ENCODE peak calls at places on chromosomes 1 and 21, in nine cellular contexts. One of them, this sample, is unnamed.
A peak's percentile ranks its signal among the peaks of the same experiment; 100 is the strongest.

GRCh38 chr1:29396438-29397255 is 160.3 kb downstream of the PTPRU start:
- DNase-seq in activated CD4-positive, alpha-beta T cell treated with anti-CD3 and anti-CD28 coated beads, Interleukin-2, amount 50 U/mL, for 4 hours: no peak
- DNase-seq in endothelial cell: no peak
- DNase-seq in GM04503: no peak
- DNase-seq in hippocampal formation: no peak
- DNase-seq in GM19239: no peak
- DNase-seq in stimulated activated CD4-positive, alpha-beta T cell treated with anti-CD3 and anti-CD28 coated beads, TNF-alpha, amount 100 ng/mL, for 24 hours: no peak
- DNase-seq in ELR: peak; percentile 25
- DNase-seq in activated T-cell treated with anti-CD3 and anti-CD28 coated beads, Interleukin-2, amount 50 U/mL, for 4 hours: no peak
- DNase-seq in this sample: no peak

GRCh38 chr1:196535727-196536126 is 72.5 kb downstream of the KCNT2 start:
- DNase-seq in ELR: peak; percentile 66
- DNase-seq in activated CD4-positive, alpha-beta T cell treated with anti-CD3 and anti-CD28 coated beads, Interleukin-2, amount 50 U/mL, for 4 hours: no peak
- DNase-seq in endothelial cell: no peak
- DNase-seq in activated T-cell treated with anti-CD3 and anti-CD28 coated beads, Interleukin-2, amount 50 U/mL, for 4 hours: no peak
- DNase-seq in GM19239: no peak
- DNase-seq in hippocampal formation: no peak
- DNase-seq in stimulated activated CD4-positive, alpha-beta T cell treated with anti-CD3 and anti-CD28 coated beads, TNF-alpha, amount 100 ng/mL, for 24 hours: no peak
- DNase-seq in GM04503: no peak
- DNase-seq in this sample: peak; percentile 37

GRCh38 chr1:37533317-37534093 is 18.9 kb upstream of the MEAF6 start:
- DNase-seq in endothelial cell: no peak
- DNase-seq in stimulated activated CD4-positive, alpha-beta T cell treated with anti-CD3 and anti-CD28 coated beads, TNF-alpha, amount 100 ng/mL, for 24 hours: no peak
- DNase-seq in GM04503: no peak
- DNase-seq in GM19239: no peak
- DNase-seq in activated CD4-positive, alpha-beta T cell treated with anti-CD3 and anti-CD28 coated beads, Interleukin-2, amount 50 U/mL, for 4 hours: no peak
- DNase-seq in activated T-cell treated with anti-CD3 and anti-CD28 coated beads, Interleukin-2, amount 50 U/mL, for 4 hours: no peak
- DNase-seq in hippocampal formation: no peak
- DNase-seq in ELR: peak; percentile 36
- DNase-seq in this sample: no peak

GRCh38 chr1:3197781-3198316 is 128.8 kb downstream of the PRDM16 start:
- DNase-seq in activated CD4-positive, alpha-beta T cell treated with anti-CD3 and anti-CD28 coated beads, Interleukin-2, amount 50 U/mL, for 4 hours: no peak
- DNase-seq in endothelial cell: no peak
- DNase-seq in GM04503: no peak
- DNase-seq in GM19239: no peak
- DNase-seq in ELR: no peak
- DNase-seq in stimulated activated CD4-positive, alpha-beta T cell treated with anti-CD3 and anti-CD28 coated beads, TNF-alpha, amount 100 ng/mL, for 24 hours: no peak
- DNase-seq in hippocampal formation: no peak
- DNase-seq in activated T-cell treated with anti-CD3 and anti-CD28 coated beads, Interleukin-2, amount 50 U/mL, for 4 hours: no peak
- DNase-seq in this sample: no peak

GRCh38 chr1:22711591-22712501 is 1.2 kb downstream of the EPHB2 start:
- DNase-seq in ELR: peak; percentile 50
- DNase-seq in stimulated activated CD4-positive, alpha-beta T cell treated with anti-CD3 and anti-CD28 coated beads, TNF-alpha, amount 100 ng/mL, for 24 hours: no peak
- DNase-seq in activated T-cell treated with anti-CD3 and anti-CD28 coated beads, Interleukin-2, amount 50 U/mL, for 4 hours: no peak
- DNase-seq in endothelial cell: peak; percentile 24
- DNase-seq in GM04503: no peak
- DNase-seq in GM19239: peak; percentile 35
- DNase-seq in hippocampal formation: no peak
- DNase-seq in activated CD4-positive, alpha-beta T cell treated with anti-CD3 and anti-CD28 coated beads, Interleukin-2, amount 50 U/mL, for 4 hours: no peak
- DNase-seq in this sample: peak; percentile 29

GRCh38 chr1:61140778-61141177 is 58.4 kb downstream of the NFIA start:
- DNase-seq in hippocampal formation: no peak
- DNase-seq in ELR: no peak
- DNase-seq in stimulated activated CD4-positive, alpha-beta T cell treated with anti-CD3 and anti-CD28 coated beads, TNF-alpha, amount 100 ng/mL, for 24 hours: no peak
- DNase-seq in endothelial cell: no peak
- DNase-seq in GM19239: no peak
- DNase-seq in activated CD4-positive, alpha-beta T cell treated with anti-CD3 and anti-CD28 coated beads, Interleukin-2, amount 50 U/mL, for 4 hours: no peak
- DNase-seq in GM04503: no peak
- DNase-seq in activated T-cell treated with anti-CD3 and anti-CD28 coated beads, Interleukin-2, amount 50 U/mL, for 4 hours: no peak
- DNase-seq in this sample: no peak

GRCh38 chr1:198823626-198824025 is 184.8 kb downstream of the PTPRC start:
- DNase-seq in ELR: no peak
- DNase-seq in endothelial cell: no peak
- DNase-seq in GM19239: no peak
- DNase-seq in stimulated activated CD4-positive, alpha-beta T cell treated with anti-CD3 and anti-CD28 coated beads, TNF-alpha, amount 100 ng/mL, for 24 hours: no peak
- DNase-seq in activated CD4-positive, alpha-beta T cell treated with anti-CD3 and anti-CD28 coated beads, Interleukin-2, amount 50 U/mL, for 4 hours: no peak
- DNase-seq in hippocampal formation: no peak
- DNase-seq in GM04503: no peak
- DNase-seq in activated T-cell treated with anti-CD3 and anti-CD28 coated beads, Interleukin-2, amount 50 U/mL, for 4 hours: no peak
- DNase-seq in this sample: no peak

GRCh38 chr1:235124111-235124510 is 4.5 kb downstream of the TOMM20 start:
- DNase-seq in endothelial cell: no peak
- DNase-seq in GM04503: no peak
- DNase-seq in activated CD4-positive, alpha-beta T cell treated with anti-CD3 and anti-CD28 coated beads, Interleukin-2, amount 50 U/mL, for 4 hours: no peak
- DNase-seq in hippocampal formation: no peak
- DNase-seq in ELR: no peak
- DNase-seq in stimulated activated CD4-positive, alpha-beta T cell treated with anti-CD3 and anti-CD28 coated beads, TNF-alpha, amount 100 ng/mL, for 24 hours: no peak
- DNase-seq in activated T-cell treated with anti-CD3 and anti-CD28 coated beads, Interleukin-2, amount 50 U/mL, for 4 hours: no peak
- DNase-seq in GM19239: no peak
- DNase-seq in this sample: no peak

GRCh38 chr1:226838456-226838855 is 32.0 kb upstream of the PSEN2 start:
- DNase-seq in endothelial cell: no peak
- DNase-seq in GM04503: no peak
- DNase-seq in GM19239: no peak
- DNase-seq in activated CD4-positive, alpha-beta T cell treated with anti-CD3 and anti-CD28 coated beads, Interleukin-2, amount 50 U/mL, for 4 hours: no peak
- DNase-seq in ELR: no peak
- DNase-seq in activated T-cell treated with anti-CD3 and anti-CD28 coated beads, Interleukin-2, amount 50 U/mL, for 4 hours: no peak
- DNase-seq in hippocampal formation: no peak
- DNase-seq in stimulated activated CD4-positive, alpha-beta T cell treated with anti-CD3 and anti-CD28 coated beads, TNF-alpha, amount 100 ng/mL, for 24 hours: no peak
- DNase-seq in this sample: no peak

GRCh38 chr21:34690041-34690792 is 21.4 kb downstream of the CLIC6 start:
- DNase-seq in endothelial cell: no peak
- DNase-seq in activated T-cell treated with anti-CD3 and anti-CD28 coated beads, Interleukin-2, amount 50 U/mL, for 4 hours: no peak
- DNase-seq in hippocampal formation: no peak
- DNase-seq in GM04503: no peak
- DNase-seq in GM19239: no peak
- DNase-seq in ELR: no peak
- DNase-seq in activated CD4-positive, alpha-beta T cell treated with anti-CD3 and anti-CD28 coated beads, Interleukin-2, amount 50 U/mL, for 4 hours: no peak
- DNase-seq in stimulated activated CD4-positive, alpha-beta T cell treated with anti-CD3 and anti-CD28 coated beads, TNF-alpha, amount 100 ng/mL, for 24 hours: no peak
- DNase-seq in this sample: peak; percentile 23

GRCh38 chr21:17446737-17447136 is 66.1 kb upstream of the CXADR start:
- DNase-seq in stimulated activated CD4-positive, alpha-beta T cell treated with anti-CD3 and anti-CD28 coated beads, TNF-alpha, amount 100 ng/mL, for 24 hours: no peak
- DNase-seq in GM04503: no peak
- DNase-seq in endothelial cell: no peak
- DNase-seq in ELR: no peak
- DNase-seq in GM19239: no peak
- DNase-seq in activated T-cell treated with anti-CD3 and anti-CD28 coated beads, Interleukin-2, amount 50 U/mL, for 4 hours: no peak
- DNase-seq in hippocampal formation: no peak
- DNase-seq in activated CD4-positive, alpha-beta T cell treated with anti-CD3 and anti-CD28 coated beads, Interleukin-2, amount 50 U/mL, for 4 hours: no peak
- DNase-seq in this sample: no peak

GRCh38 chr1:188937965-188938551 is 1539.6 kb downstream of the BRINP3 start:
- DNase-seq in ELR: peak; percentile 46
- DNase-seq in endothelial cell: peak; percentile 8
- DNase-seq in activated T-cell treated with anti-CD3 and anti-CD28 coated beads, Interleukin-2, amount 50 U/mL, for 4 hours: no peak
- DNase-seq in activated CD4-positive, alpha-beta T cell treated with anti-CD3 and anti-CD28 coated beads, Interleukin-2, amount 50 U/mL, for 4 hours: no peak
- DNase-seq in hippocampal formation: no peak
- DNase-seq in stimulated activated CD4-positive, alpha-beta T cell treated with anti-CD3 and anti-CD28 coated beads, TNF-alpha, amount 100 ng/mL, for 24 hours: no peak
- DNase-seq in GM19239: no peak
- DNase-seq in GM04503: no peak
- DNase-seq in this sample: peak; percentile 43

GRCh38 chr1:94737124-94737998 is 82.8 kb upstream of the SLC44A3 start:
- DNase-seq in endothelial cell: no peak
- DNase-seq in activated T-cell treated with anti-CD3 and anti-CD28 coated beads, Interleukin-2, amount 50 U/mL, for 4 hours: no peak
- DNase-seq in GM19239: no peak
- DNase-seq in GM04503: no peak
- DNase-seq in stimulated activated CD4-positive, alpha-beta T cell treated with anti-CD3 and anti-CD28 coated beads, TNF-alpha, amount 100 ng/mL, for 24 hours: no peak
- DNase-seq in activated CD4-positive, alpha-beta T cell treated with anti-CD3 and anti-CD28 coated beads, Interleukin-2, amount 50 U/mL, for 4 hours: no peak
- DNase-seq in ELR: peak; percentile 58
- DNase-seq in hippocampal formation: no peak
- DNase-seq in this sample: peak; percentile 37

GRCh38 chr1:180243517-180244221 is 13.6 kb downstream of the LHX4 start:
- DNase-seq in GM04503: no peak
- DNase-seq in ELR: peak; percentile 46
- DNase-seq in endothelial cell: no peak
- DNase-seq in GM19239: no peak
- DNase-seq in activated T-cell treated with anti-CD3 and anti-CD28 coated beads, Interleukin-2, amount 50 U/mL, for 4 hours: no peak
- DNase-seq in hippocampal formation: no peak
- DNase-seq in activated CD4-positive, alpha-beta T cell treated with anti-CD3 and anti-CD28 coated beads, Interleukin-2, amount 50 U/mL, for 4 hours: no peak
- DNase-seq in stimulated activated CD4-positive, alpha-beta T cell treated with anti-CD3 and anti-CD28 coated beads, TNF-alpha, amount 100 ng/mL, for 24 hours: no peak
- DNase-seq in this sample: peak; percentile 29

GRCh38 chr1:205313681-205314308 is 7.8 kb downstream of the NUAK2 start:
- DNase-seq in activated T-cell treated with anti-CD3 and anti-CD28 coated beads, Interleukin-2, amount 50 U/mL, for 4 hours: peak; percentile 17
- DNase-seq in GM19239: no peak
- DNase-seq in ELR: no peak
- DNase-seq in activated CD4-positive, alpha-beta T cell treated with anti-CD3 and anti-CD28 coated beads, Interleukin-2, amount 50 U/mL, for 4 hours: no peak
- DNase-seq in endothelial cell: peak; percentile 77
- DNase-seq in hippocampal formation: peak; percentile 60
- DNase-seq in stimulated activated CD4-positive, alpha-beta T cell treated with anti-CD3 and anti-CD28 coated beads, TNF-alpha, amount 100 ng/mL, for 24 hours: peak; percentile 3
- DNase-seq in GM04503: no peak
- DNase-seq in this sample: no peak

GRCh38 chr1:235918032-235918431 is 51.3 kb upstream of the LYST start:
- DNase-seq in GM04503: no peak
- DNase-seq in activated CD4-positive, alpha-beta T cell treated with anti-CD3 and anti-CD28 coated beads, Interleukin-2, amount 50 U/mL, for 4 hours: no peak
- DNase-seq in endothelial cell: no peak
- DNase-seq in hippocampal formation: no peak
- DNase-seq in ELR: peak; percentile 19
- DNase-seq in GM19239: no peak
- DNase-seq in stimulated activated CD4-positive, alpha-beta T cell treated with anti-CD3 and anti-CD28 coated beads, TNF-alpha, amount 100 ng/mL, for 24 hours: no peak
- DNase-seq in activated T-cell treated with anti-CD3 and anti-CD28 coated beads, Interleukin-2, amount 50 U/mL, for 4 hours: no peak
- DNase-seq in this sample: no peak

GRCh38 chr1:237814319-237814924 is 76.3 kb downstream of the ZP4 start:
- DNase-seq in GM19239: no peak
- DNase-seq in hippocampal formation: no peak
- DNase-seq in activated CD4-positive, alpha-beta T cell treated with anti-CD3 and anti-CD28 coated beads, Interleukin-2, amount 50 U/mL, for 4 hours: no peak
- DNase-seq in activated T-cell treated with anti-CD3 and anti-CD28 coated beads, Interleukin-2, amount 50 U/mL, for 4 hours: no peak
- DNase-seq in stimulated activated CD4-positive, alpha-beta T cell treated with anti-CD3 and anti-CD28 coated beads, TNF-alpha, amount 100 ng/mL, for 24 hours: no peak
- DNase-seq in endothelial cell: no peak
- DNase-seq in ELR: peak; percentile 66
- DNase-seq in GM04503: no peak
- DNase-seq in this sample: peak; percentile 27

GRCh38 chr1:193283026-193283425 is 96.6 kb upstream of the B3GALT2 start:
- DNase-seq in activated T-cell treated with anti-CD3 and anti-CD28 coated beads, Interleukin-2, amount 50 U/mL, for 4 hours: no peak
- DNase-seq in stimulated activated CD4-positive, alpha-beta T cell treated with anti-CD3 and anti-CD28 coated beads, TNF-alpha, amount 100 ng/mL, for 24 hours: no peak
- DNase-seq in activated CD4-positive, alpha-beta T cell treated with anti-CD3 and anti-CD28 coated beads, Interleukin-2, amount 50 U/mL, for 4 hours: no peak
- DNase-seq in GM04503: peak; percentile 16
- DNase-seq in ELR: peak; percentile 19
- DNase-seq in hippocampal formation: no peak
- DNase-seq in GM19239: no peak
- DNase-seq in endothelial cell: no peak
- DNase-seq in this sample: peak; percentile 9

GRCh38 chr21:16194851-16195251 is 465.1 kb downstream of the USP25 start:
- DNase-seq in hippocampal formation: peak; percentile 15
- DNase-seq in GM19239: no peak
- DNase-seq in stimulated activated CD4-positive, alpha-beta T cell treated with anti-CD3 and anti-CD28 coated beads, TNF-alpha, amount 100 ng/mL, for 24 hours: no peak
- DNase-seq in endothelial cell: no peak
- DNase-seq in activated CD4-positive, alpha-beta T cell treated with anti-CD3 and anti-CD28 coated beads, Interleukin-2, amount 50 U/mL, for 4 hours: no peak
- DNase-seq in ELR: peak; percentile 58
- DNase-seq in activated T-cell treated with anti-CD3 and anti-CD28 coated beads, Interleukin-2, amount 50 U/mL, for 4 hours: no peak
- DNase-seq in GM04503: no peak
- DNase-seq in this sample: peak; percentile 38

GRCh38 chr1:208233546-208233945 is 10.6 kb downstream of the PLXNA2 start:
- DNase-seq in endothelial cell: peak; percentile 21
- DNase-seq in stimulated activated CD4-positive, alpha-beta T cell treated with anti-CD3 and anti-CD28 coated beads, TNF-alpha, amount 100 ng/mL, for 24 hours: no peak
- DNase-seq in GM04503: no peak
- DNase-seq in GM19239: no peak
- DNase-seq in activated T-cell treated with anti-CD3 and anti-CD28 coated beads, Interleukin-2, amount 50 U/mL, for 4 hours: no peak
- DNase-seq in ELR: no peak
- DNase-seq in hippocampal formation: peak; percentile 44
- DNase-seq in activated CD4-positive, alpha-beta T cell treated with anti-CD3 and anti-CD28 coated beads, Interleukin-2, amount 50 U/mL, for 4 hours: no peak
- DNase-seq in this sample: no peak

GRCh38 chr1:36419569-36419968 is 21.9 kb upstream of the LSM10 start:
- DNase-seq in activated CD4-positive, alpha-beta T cell treated with anti-CD3 and anti-CD28 coated beads, Interleukin-2, amount 50 U/mL, for 4 hours: no peak
- DNase-seq in GM19239: no peak
- DNase-seq in activated T-cell treated with anti-CD3 and anti-CD28 coated beads, Interleukin-2, amount 50 U/mL, for 4 hours: no peak
- DNase-seq in ELR: no peak
- DNase-seq in endothelial cell: no peak
- DNase-seq in GM04503: no peak
- DNase-seq in stimulated activated CD4-positive, alpha-beta T cell treated with anti-CD3 and anti-CD28 coated beads, TNF-alpha, amount 100 ng/mL, for 24 hours: no peak
- DNase-seq in hippocampal formation: no peak
- DNase-seq in this sample: no peak

GRCh38 chr1:87210151-87210550 is 118.5 kb upstream of the LMO4 start:
- DNase-seq in endothelial cell: no peak
- DNase-seq in GM19239: no peak
- DNase-seq in GM04503: no peak
- DNase-seq in ELR: no peak
- DNase-seq in hippocampal formation: no peak
- DNase-seq in stimulated activated CD4-positive, alpha-beta T cell treated with anti-CD3 and anti-CD28 coated beads, TNF-alpha, amount 100 ng/mL, for 24 hours: no peak
- DNase-seq in activated T-cell treated with anti-CD3 and anti-CD28 coated beads, Interleukin-2, amount 50 U/mL, for 4 hours: no peak
- DNase-seq in activated CD4-positive, alpha-beta T cell treated with anti-CD3 and anti-CD28 coated beads, Interleukin-2, amount 50 U/mL, for 4 hours: no peak
- DNase-seq in this sample: no peak

GRCh38 chr21:38661296-38662223 is 144.2 kb upstream of the ETS2 start:
- DNase-seq in stimulated activated CD4-positive, alpha-beta T cell treated with anti-CD3 and anti-CD28 coated beads, TNF-alpha, amount 100 ng/mL, for 24 hours: no peak
- DNase-seq in GM19239: no peak
- DNase-seq in ELR: peak; percentile 41
- DNase-seq in endothelial cell: peak; percentile 34
- DNase-seq in activated CD4-positive, alpha-beta T cell treated with anti-CD3 and anti-CD28 coated beads, Interleukin-2, amount 50 U/mL, for 4 hours: no peak
- DNase-seq in activated T-cell treated with anti-CD3 and anti-CD28 coated beads, Interleukin-2, amount 50 U/mL, for 4 hours: no peak
- DNase-seq in GM04503: no peak
- DNase-seq in hippocampal formation: no peak
- DNase-seq in this sample: no peak

GRCh38 chr1:1862905-1863547 is 27.9 kb downstream of the GNB1 start:
- DNase-seq in activated CD4-positive, alpha-beta T cell treated with anti-CD3 and anti-CD28 coated beads, Interleukin-2, amount 50 U/mL, for 4 hours: no peak
- DNase-seq in endothelial cell: no peak
- DNase-seq in hippocampal formation: no peak
- DNase-seq in GM04503: no peak
- DNase-seq in activated T-cell treated with anti-CD3 and anti-CD28 coated beads, Interleukin-2, amount 50 U/mL, for 4 hours: no peak
- DNase-seq in GM19239: no peak
- DNase-seq in ELR: no peak
- DNase-seq in stimulated activated CD4-positive, alpha-beta T cell treated with anti-CD3 and anti-CD28 coated beads, TNF-alpha, amount 100 ng/mL, for 24 hours: no peak
- DNase-seq in this sample: no peak

GRCh38 chr21:31902438-31902837 is 29.6 kb downstream of the HUNK start:
- DNase-seq in activated CD4-positive, alpha-beta T cell treated with anti-CD3 and anti-CD28 coated beads, Interleukin-2, amount 50 U/mL, for 4 hours: no peak
- DNase-seq in hippocampal formation: no peak
- DNase-seq in GM19239: no peak
- DNase-seq in ELR: no peak
- DNase-seq in endothelial cell: no peak
- DNase-seq in GM04503: no peak
- DNase-seq in stimulated activated CD4-positive, alpha-beta T cell treated with anti-CD3 and anti-CD28 coated beads, TNF-alpha, amount 100 ng/mL, for 24 hours: no peak
- DNase-seq in activated T-cell treated with anti-CD3 and anti-CD28 coated beads, Interleukin-2, amount 50 U/mL, for 4 hours: no peak
- DNase-seq in this sample: no peak

GRCh38 chr1:8348777-8349472 is 31.0 kb downstream of the SLC45A1 start:
- DNase-seq in endothelial cell: peak; percentile 76
- DNase-seq in GM04503: no peak
- DNase-seq in GM19239: peak; percentile 92
- DNase-seq in activated CD4-positive, alpha-beta T cell treated with anti-CD3 and anti-CD28 coated beads, Interleukin-2, amount 50 U/mL, for 4 hours: peak; percentile 65
- DNase-seq in ELR: peak; percentile 59
- DNase-seq in stimulated activated CD4-positive, alpha-beta T cell treated with anti-CD3 and anti-CD28 coated beads, TNF-alpha, amount 100 ng/mL, for 24 hours: peak; percentile 54
- DNase-seq in hippocampal formation: peak; percentile 39
- DNase-seq in activated T-cell treated with anti-CD3 and anti-CD28 coated beads, Interleukin-2, amount 50 U/mL, for 4 hours: peak; percentile 73
- DNase-seq in this sample: no peak

GRCh38 chr1:22903113-22903512 is 69.6 kb downstream of the LACTBL1 start:
- DNase-seq in hippocampal formation: no peak
- DNase-seq in GM04503: peak; percentile 26
- DNase-seq in ELR: peak; percentile 89
- DNase-seq in stimulated activated CD4-positive, alpha-beta T cell treated with anti-CD3 and anti-CD28 coated beads, TNF-alpha, amount 100 ng/mL, for 24 hours: no peak
- DNase-seq in activated T-cell treated with anti-CD3 and anti-CD28 coated beads, Interleukin-2, amount 50 U/mL, for 4 hours: no peak
- DNase-seq in endothelial cell: no peak
- DNase-seq in GM19239: no peak
- DNase-seq in activated CD4-positive, alpha-beta T cell treated with anti-CD3 and anti-CD28 coated beads, Interleukin-2, amount 50 U/mL, for 4 hours: no peak
- DNase-seq in this sample: no peak

GRCh38 chr21:37367758-37368535 is 1.4 kb downstream of the DYRK1A start:
- DNase-seq in ELR: peak; percentile 52
- DNase-seq in hippocampal formation: no peak
- DNase-seq in activated T-cell treated with anti-CD3 and anti-CD28 coated beads, Interleukin-2, amount 50 U/mL, for 4 hours: peak; percentile 20
- DNase-seq in activated CD4-positive, alpha-beta T cell treated with anti-CD3 and anti-CD28 coated beads, Interleukin-2, amount 50 U/mL, for 4 hours: peak; percentile 25
- DNase-seq in GM19239: no peak
- DNase-seq in endothelial cell: peak; percentile 35
- DNase-seq in stimulated activated CD4-positive, alpha-beta T cell treated with anti-CD3 and anti-CD28 coated beads, TNF-alpha, amount 100 ng/mL, for 24 hours: no peak
- DNase-seq in GM04503: no peak
- DNase-seq in this sample: peak; percentile 62

GRCh38 chr1:68449901-68450300 is at the start of gene RPE65:
- DNase-seq in endothelial cell: no peak
- DNase-seq in activated CD4-positive, alpha-beta T cell treated with anti-CD3 and anti-CD28 coated beads, Interleukin-2, amount 50 U/mL, for 4 hours: no peak
- DNase-seq in activated T-cell treated with anti-CD3 and anti-CD28 coated beads, Interleukin-2, amount 50 U/mL, for 4 hours: no peak
- DNase-seq in ELR: no peak
- DNase-seq in hippocampal formation: no peak
- DNase-seq in GM19239: no peak
- DNase-seq in stimulated activated CD4-positive, alpha-beta T cell treated with anti-CD3 and anti-CD28 coated beads, TNF-alpha, amount 100 ng/mL, for 24 hours: no peak
- DNase-seq in GM04503: no peak
- DNase-seq in this sample: no peak

GRCh38 chr21:35438643-35439404 is 389.7 kb upstream of the RUNX1 start:
- DNase-seq in activated CD4-positive, alpha-beta T cell treated with anti-CD3 and anti-CD28 coated beads, Interleukin-2, amount 50 U/mL, for 4 hours: no peak
- DNase-seq in ELR: no peak
- DNase-seq in activated T-cell treated with anti-CD3 and anti-CD28 coated beads, Interleukin-2, amount 50 U/mL, for 4 hours: no peak
- DNase-seq in stimulated activated CD4-positive, alpha-beta T cell treated with anti-CD3 and anti-CD28 coated beads, TNF-alpha, amount 100 ng/mL, for 24 hours: no peak
- DNase-seq in GM19239: no peak
- DNase-seq in hippocampal formation: no peak
- DNase-seq in GM04503: no peak
- DNase-seq in endothelial cell: no peak
- DNase-seq in this sample: no peak

GRCh38 chr1:178143730-178144343 is 49.9 kb downstream of the RASAL2 start:
- DNase-seq in ELR: peak; percentile 66
- DNase-seq in GM19239: no peak
- DNase-seq in endothelial cell: no peak
- DNase-seq in stimulated activated CD4-positive, alpha-beta T cell treated with anti-CD3 and anti-CD28 coated beads, TNF-alpha, amount 100 ng/mL, for 24 hours: no peak
- DNase-seq in activated CD4-positive, alpha-beta T cell treated with anti-CD3 and anti-CD28 coated beads, Interleukin-2, amount 50 U/mL, for 4 hours: no peak
- DNase-seq in GM04503: no peak
- DNase-seq in activated T-cell treated with anti-CD3 and anti-CD28 coated beads, Interleukin-2, amount 50 U/mL, for 4 hours: no peak
- DNase-seq in hippocampal formation: no peak
- DNase-seq in this sample: no peak